ENCODE peak calls at places on chromosome 14, in nine cellular contexts. M is OCI-LY7, Q is HCT116, T is SK-N-SH, X is GM23338, U is endothelial cell of umbilical vein, D is neural progenitor cell, V is HepG2, W is K562. F is an unnamed sample. For H3K4me1 and H4K20me1, the result is how much of the 10 kb centered on the place peaks cover.

GRCh38 chr14:104510794-104511611 is 68.6 kb upstream of the C14orf180 start:
- DNase-seq in M (no peak), Q (no peak), T (peak), X (no peak), U (no peak), D (no peak), V (no peak), W (no peak), F (no peak)

GRCh38 chr14:71371711-71372396 is 464.6 kb downstream of the PCNX1 start:
- DNase-seq in M (no peak), Q (no peak), T (no peak), X (no peak), U (peak), D (no peak), V (no peak), W (no peak), F (peak)

GRCh38 chr14:58098507-58098906 is 53.5 kb downstream of the ARMH4 start:
- DNase-seq in M (no peak), Q (no peak), T (no peak), X (peak), U (peak), D (peak), V (no peak), W (no peak), F (no peak)

GRCh38 chr14:96497087-96497486 is 5.1 kb upstream of the PAPOLA start:
- DNase-seq in M (no peak), Q (no peak), T (no peak), X (no peak), U (no peak), D (no peak), V (no peak), W (no peak), F (no peak)

GRCh38 chr14:76844223-76844622 is 18.0 kb downstream of the LRRC74A start:
- DNase-seq in M (no peak), Q (peak), T (no peak), X (peak), U (peak), D (peak), V (no peak), W (no peak), F (peak)

GRCh38 chr14:22052795-22053194 is 379.2 kb upstream of the OR4E1 start:
- DNase-seq in M (no peak), Q (no peak), T (no peak), X (peak), U (no peak), D (no peak), V (no peak), W (no peak), F (no peak)

GRCh38 chr14:102854397-102854703 is 68.1 kb upstream of the AMN start:
- DNase-seq in M (no peak), Q (no peak), T (no peak), X (no peak), U (no peak), D (no peak), V (no peak), W (no peak), F (no peak)

GRCh38 chr14:81137316-81137715 is 83.4 kb downstream of the GTF2A1 start:
- DNase-seq in M (no peak), Q (no peak), T (peak), X (no peak), U (no peak), D (no peak), V (no peak), W (no peak), F (peak)

GRCh38 chr14:54881235-54881760 is 21.3 kb downstream of the GCH1 start:
- DNase-seq in M (peak), Q (no peak), T (no peak), X (no peak), U (no peak), D (no peak), V (no peak), W (no peak), F (peak)

GRCh38 chr14:65961004-65961403 is 525.2 kb upstream of the CCDC196 start:
- DNase-seq in M (peak), Q (peak), T (peak), X (peak), U (peak), D (peak), V (no peak), W (peak), F (peak)

GRCh38 chr14:92877757-92878431 is 45.1 kb upstream of the CHGA start:
- DNase-seq in M (no peak), Q (no peak), T (no peak), X (peak), U (peak), D (peak), V (peak), W (no peak), F (no peak)

GRCh38 chr14:67487937-67488893 is at the start of gene TMEM229B:
- DNase-seq in M (peak), Q (no peak), T (no peak), X (no peak), U (no peak), D (no peak), V (no peak), W (no peak), F (no peak)

GRCh38 chr14:105856676-105857222 is 330.4 kb downstream of the TMEM121 start:
- DNase-seq in M (peak), Q (no peak), T (peak), X (no peak), U (no peak), D (no peak), V (no peak), W (no peak), F (no peak)

GRCh38 chr14:57371013-57371412 is 19.4 kb upstream of the NAA30 start:
- DNase-seq in M (no peak), Q (no peak), T (no peak), X (no peak), U (no peak), D (no peak), V (no peak), W (no peak), F (peak)

GRCh38 chr14:22388669-22389625 is 200.1 kb downstream of the DAD1 start:
- DNase-seq in M (no peak), Q (no peak), T (no peak), X (no peak), U (no peak), D (no peak), V (peak), W (no peak), F (peak)

GRCh38 chr14:24032727-24033418 is 18.9 kb upstream of the CARMIL3 start:
- DNase-seq in M (no peak), Q (no peak), T (no peak), X (no peak), U (no peak), D (no peak), V (peak), W (no peak), F (peak)

GRCh38 chr14:94581127-94581999 is at the start of gene SERPINA5:
- DNase-seq in M (no peak), Q (no peak), T (peak), X (peak), U (peak), D (peak), V (peak), W (peak), F (peak)

GRCh38 chr14:77184396-77185092 is 2.9 kb downstream of the TMEM63C start:
- DNase-seq in M (no peak), Q (no peak), T (no peak), X (no peak), U (no peak), D (no peak), V (no peak), W (no peak), F (no peak)

GRCh38 chr14:101048766-101049165 is 145.2 kb upstream of the RTL1 start:
- DNase-seq in M (no peak), Q (no peak), T (no peak), X (no peak), U (no peak), D (no peak), V (no peak), W (no peak), F (no peak)

GRCh38 chr14:74476607-74477006 is 16.5 kb downstream of the NPC2 start:
- DNase-seq in M (no peak), Q (no peak), T (no peak), X (peak), U (no peak), D (peak), V (no peak), W (no peak), F (no peak)

GRCh38 chr14:90053044-90053443 is 8.8 kb upstream of the KCNK13 start:
- DNase-seq in M (no peak), Q (no peak), T (no peak), X (no peak), U (no peak), D (no peak), V (no peak), W (no peak), F (peak)

GRCh38 chr14:66717571-66718140 is 209.7 kb downstream of the GPHN start:
- DNase-seq in M (no peak), Q (no peak), T (no peak), X (no peak), U (no peak), D (no peak), V (no peak), W (no peak), F (no peak)

GRCh38 chr14:99831915-99832314 is 38.7 kb downstream of the EML1 start:
- DNase-seq in M (no peak), Q (no peak), T (no peak), X (no peak), U (no peak), D (no peak), V (no peak), W (no peak), F (no peak)
- H3K4me1 ChIP-seq in M (under half), Q (under half), T (under half), X (under half), U (under half), D (under half), V (under half), W (under half), F (under half)

DNA sequence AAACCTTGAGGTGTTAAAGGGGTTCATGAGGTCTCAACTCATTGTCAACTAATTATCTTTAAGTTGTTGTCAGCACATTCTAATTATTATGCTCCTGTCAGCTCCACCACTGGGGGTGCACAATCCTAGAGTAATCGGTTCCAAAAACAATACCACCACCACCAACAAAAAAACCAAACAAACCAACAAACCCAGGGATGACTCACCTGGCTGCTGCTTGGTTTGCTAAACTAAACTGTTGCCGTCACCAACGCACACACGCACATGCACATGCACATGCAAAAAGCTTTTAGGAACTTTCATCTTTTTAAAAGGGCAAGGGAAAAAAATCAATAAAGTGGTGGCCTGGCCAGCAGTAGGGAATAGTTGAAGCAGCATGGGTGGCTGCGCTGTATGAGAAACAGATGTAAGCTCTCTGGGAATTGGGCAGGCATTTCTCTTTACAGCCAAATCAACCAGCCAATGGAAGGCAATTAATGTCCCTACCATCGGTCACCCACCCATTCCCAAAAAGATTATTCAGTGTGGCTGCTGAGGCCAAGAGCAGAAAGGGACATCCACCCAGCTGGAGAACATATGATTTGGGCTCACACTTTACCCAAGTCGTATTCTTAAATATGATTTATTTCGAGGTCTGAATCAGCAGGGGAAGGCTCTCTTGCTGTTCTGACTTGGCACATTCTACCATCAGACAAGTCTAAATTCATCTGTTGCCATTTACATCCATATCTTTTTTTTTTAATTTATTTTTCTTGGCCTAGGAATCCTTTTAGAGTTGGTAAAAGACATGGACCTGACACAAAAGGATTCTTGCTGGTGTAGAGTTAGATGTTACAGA is 20.0 kb downstream of the TMEM30B start:
- DNase-seq in M (no peak), Q (peak), T (no peak), X (no peak), U (no peak), D (no peak), V (peak), W (no peak), F (peak)
- TF ChIP-seq CTCF in M (peak), Q (peak), T (peak), X (no peak), U (peak), D (peak), V (no peak), W (no peak), F (no peak)

GRCh38 chr14:97993508-97994019 is 1196.4 kb downstream of the VRK1 start:
- DNase-seq in M (no peak), Q (no peak), T (no peak), X (no peak), U (no peak), D (no peak), V (no peak), W (no peak), F (no peak)
- H4K20me1 ChIP-seq in M (under half), Q (under half), T (under half), X (under half), U (under half), D (under half), V (under half), W (under half), F (under half)

GRCh38 chr14:75513911-75514672 is 8.2 kb upstream of the BATF start:
- DNase-seq in M (no peak), Q (no peak), T (no peak), X (peak), U (no peak), D (no peak), V (no peak), W (no peak), F (no peak)
- H3K4me1 ChIP-seq in M (under half), Q (under half), T (under half), X (under half), U (under half), D (under half), V (under half), W (under half), F (under half)

GRCh38 chr14:68522510-68523325 is 270.1 kb downstream of the ZFP36L1 start:
- DNase-seq in M (no peak), Q (no peak), T (no peak), X (no peak), U (no peak), D (peak), V (no peak), W (no peak), F (no peak)
- TF ChIP-seq CTCF in M (no peak), Q (no peak), T (no peak), X (no peak), U (no peak), D (no peak), V (no peak), W (no peak), F (peak)

DNA sequence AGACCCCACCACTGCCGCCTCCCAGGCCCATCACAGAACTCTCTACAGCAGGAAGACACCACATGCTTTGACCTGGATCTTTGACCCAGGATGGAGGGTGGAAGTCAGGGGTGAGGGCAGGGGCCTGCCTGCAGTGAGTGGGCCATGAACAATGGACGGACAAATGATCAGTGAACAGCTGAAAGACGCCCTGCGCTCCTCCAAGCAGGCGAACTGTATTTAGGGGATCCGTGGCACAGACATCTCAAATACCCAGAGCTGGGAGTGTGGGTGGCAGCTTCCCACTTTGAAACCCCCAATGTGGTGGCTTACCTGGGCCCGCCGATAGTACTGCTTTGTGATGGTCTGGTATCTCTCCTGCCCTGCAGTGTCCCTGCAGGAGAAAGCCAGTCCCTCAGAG is 8.7 kb upstream of the GPX2 start:
- DNase-seq in M (no peak), Q (no peak), T (no peak), X (no peak), U (no peak), D (no peak), V (no peak), W (no peak), F (no peak)
- H4K20me1 ChIP-seq in M (under half), Q (under half), T (under half), X (under half), U (under half), D (under half), V (under half), W (under half), F (under half)

F was measured in fibroblast of lung.